ENCODE peak calls at places on chromosomes 5 and 9, in six cellular contexts. H is NCI-H1417, O is K562, N is PC-3, P is AG09319, W is HepG2. Z is an unnamed sample.

GRCh38 chr5:155978805-155979204 is 348.2 kb upstream of the SGCD start:
- DNase-seq in H (no peak), O (no peak), N (no peak), P (no peak), W (no peak), Z (no peak)

GRCh38 chr5:97095318-97095732 is 47.1 kb downstream of the LIX1 start:
- DNase-seq in H (no peak), O (no peak), N (no peak), P (no peak), W (no peak), Z (no peak)

GRCh38 chr5:54753034-54753433 is 232.4 kb downstream of the ESM1 start:
- DNase-seq in H (no peak), O (no peak), N (no peak), P (no peak), W (no peak), Z (no peak)

GRCh38 chr5:81125959-81126358 is 107.2 kb upstream of the CKMT2 start:
- DNase-seq in H (peak; percentile 4), O (no peak), N (no peak), P (peak; percentile 12), W (peak; percentile 2), Z (no peak)

GRCh38 chr9:133714606-133715294 is 23.4 kb downstream of the SARDH start:
- DNase-seq in H (no peak), O (no peak), N (peak; percentile 8), P (no peak), W (peak; percentile 96), Z (no peak)

GRCh38 chr9:136484153-136485048 is 1.6 kb upstream of the SEC16A start:
- DNase-seq in H (peak; percentile 77), O (no peak), N (peak; percentile 69), P (no peak), W (peak; percentile 74), Z (no peak)

GRCh38 chr5:155049569-155050383 is 36.2 kb downstream of the KIF4B start:
- DNase-seq in H (no peak), O (no peak), N (peak; percentile 31), P (no peak), W (peak; percentile 4), Z (no peak)

GRCh38 chr9:5569891-5570290 is 59.0 kb upstream of the RIC1 start:
- DNase-seq in H (no peak), O (no peak), N (no peak), P (no peak), W (no peak), Z (no peak)

GRCh38 chr5:56612759-56613158 is 202.6 kb upstream of the MAP3K1 start:
- DNase-seq in H (no peak), O (no peak), N (no peak), P (no peak), W (no peak), Z (no peak)

GRCh38 chr9:83582026-83582425 is 40.9 kb upstream of the IDNK start:
- DNase-seq in H (no peak), O (no peak), N (peak; percentile 26), P (no peak), W (no peak), Z (no peak)

Z was measured in foreskin melanocyte.